ENCODE peak calls at places on chromosomes 13 and 19, in seven cellular contexts. I, F, P, D, V, H and L are unnamed samples.

GRCh38 chr19:35882074-35882832 is 13.9 kb downstream of the APLP1 start:
- DNase-seq in P (no peak), D (peak; percentile 76), F (no peak), I (peak; percentile 41), V (peak; percentile 48), H (peak; percentile 85), L (peak; percentile 69)

GRCh38 chr19:38392707-38393308 is 4.3 kb downstream of the SPRED3 start:
- DNase-seq in V (no peak), P (no peak), H (peak; percentile 73), I (no peak), F (no peak), D (peak; percentile 69), L (no peak)

GRCh38 chr13:106566682-106567420 is 1.1 kb downstream of the ARGLU1 start:
- DNase-seq in V (peak; percentile 59), F (peak; percentile 53), I (no peak), P (peak; percentile 76), D (peak; percentile 35), H (peak; percentile 73), L (peak; percentile 37)

GRCh38 chr19:5470264-5470671 is 15.1 kb downstream of the ZNRF4 start:
- DNase-seq in I (no peak), V (peak; percentile 71), F (no peak), D (no peak), P (no peak), H (no peak), L (peak; percentile 21)

GRCh38 chr13:98307744-98308524 is 130.9 kb upstream of the RNF113B start:
- DNase-seq in P (peak; percentile 49), D (no peak), F (no peak), I (no peak), V (no peak), H (peak; percentile 56), L (peak; percentile 63)

GRCh38 chr19:51681286-51681956 is 11.7 kb upstream of the SPACA6 start:
- DNase-seq in H (peak; percentile 47), F (no peak), V (no peak), P (no peak), I (no peak), D (no peak), L (peak; percentile 88)

GRCh38 chr19:10286803-10287737 is at the start of gene ICAM4:
- DNase-seq in H (peak; percentile 37), V (no peak), I (no peak), F (peak; percentile 58), P (no peak), D (no peak), L (no peak)

GRCh38 chr19:7833225-7834156 is 3.5 kb downstream of the EVI5L start:
- DNase-seq in F (no peak), I (no peak), H (peak; percentile 16), V (no peak), P (no peak), D (no peak), L (peak; percentile 68)

GRCh38 chr19:1417145-1417544 is 9.8 kb downstream of the DAZAP1 start:
- DNase-seq in P (no peak), F (no peak), D (peak; percentile 68), I (no peak), V (no peak), H (no peak), L (no peak)

GRCh38 chr19:38684078-38684861 is 36.8 kb downstream of the ACTN4 start:
- DNase-seq in V (no peak), H (peak; percentile 95), D (peak; percentile 70), I (no peak), F (peak; percentile 41), P (peak; percentile 89), L (peak; percentile 100)

GRCh38 chr19:514166-514663 is 6.9 kb downstream of the TPGS1 start:
- DNase-seq in D (no peak), I (no peak), H (no peak), F (no peak), V (no peak), P (no peak), L (no peak)

GRCh38 chr13:75279834-75280369 is 202.1 kb downstream of the TBC1D4 start:
- DNase-seq in I (no peak), H (no peak), P (no peak), V (no peak), D (no peak), F (no peak), L (no peak)

GRCh38 chr13:80473695-80474094 is 132.8 kb upstream of the SPRY2 start:
- DNase-seq in V (no peak), H (peak; percentile 3), P (no peak), I (no peak), F (no peak), D (peak; percentile 64), L (peak; percentile 27)

GRCh38 chr13:19071161-19071936 is 110.3 kb downstream of the TUBA3C start:
- DNase-seq in H (no peak), D (no peak), P (no peak), V (no peak), I (no peak), F (no peak), L (no peak)

GRCh38 chr19:28468701-28469459 is 744.1 kb downstream of the UQCRFS1 start:
- DNase-seq in I (peak; percentile 19), D (peak; percentile 31), H (peak; percentile 71), F (peak; percentile 20), P (peak; percentile 60), V (peak; percentile 26), L (no peak)

GRCh38 chr19:48745208-48745995 is 1.3 kb downstream of the IZUMO1 start:
- DNase-seq in F (peak; percentile 59), I (peak; percentile 35), V (peak; percentile 57), H (peak; percentile 81), P (no peak), D (peak; percentile 77), L (peak; percentile 58)

GRCh38 chr19:9850235-9850959 is 15.3 kb downstream of the PIN1 start:
- DNase-seq in F (no peak), V (no peak), I (no peak), D (no peak), H (no peak), P (no peak), L (no peak)

GRCh38 chr19:44746946-44747738 is 1.4 kb upstream of the BCL3 start:
- DNase-seq in V (no peak), P (peak; percentile 97), H (peak; percentile 96), F (peak; percentile 96), D (peak; percentile 87), I (peak; percentile 81), L (peak; percentile 84)

GRCh38 chr13:101473458-101473857 is 21.0 kb downstream of the ITGBL1 start:
- DNase-seq in H (peak; percentile 91), F (no peak), I (no peak), V (no peak), D (peak; percentile 84), P (no peak), L (peak; percentile 8)